ENCODE peak calls at places on chromosomes 5 and 9, in six cellular contexts. Y is K562, X is body of pancreas, Z is IMR-90, M is uterus, J is suprapubic skin. F is an unnamed sample.

GRCh38 chr9:19701274-19701673 is 87.6 kb downstream of the SLC24A2 start:
- DNase-seq in Z (no peak), X (no peak), Y (no peak), J (no peak), M (no peak), F (no peak)

GRCh38 chr5:178642351-178642909 is 15.6 kb upstream of the CLK4 start:
- DNase-seq in M (no peak), Y (no peak), Z (peak), J (no peak), X (peak), F (peak)

GRCh38 chr5:59923465-59923864 is 29.9 kb upstream of the PDE4D start:
- DNase-seq in M (no peak), Z (peak), J (no peak), Y (no peak), X (peak), F (no peak)

GRCh38 chr5:4185127-4185526 is 589.5 kb downstream of the IRX1 start:
- DNase-seq in Z (no peak), M (no peak), X (no peak), J (no peak), Y (no peak), F (no peak)

GRCh38 chr9:137486141-137486490 is 27.0 kb upstream of the NSMF start:
- DNase-seq in J (no peak), M (no peak), X (no peak), Y (no peak), Z (no peak), F (no peak)

GRCh38 chr5:84688566-84688965 is 303.9 kb upstream of the EDIL3 start:
- DNase-seq in J (no peak), Z (peak), M (no peak), Y (no peak), X (no peak), F (no peak)

GRCh38 chr5:42703238-42703637 is 53.4 kb upstream of the CCDC152 start:
- DNase-seq in Z (no peak), J (no peak), Y (no peak), M (no peak), X (no peak), F (no peak)

GRCh38 chr9:133619791-133620190 is 10.6 kb upstream of the FAM163B start:
- DNase-seq in J (no peak), Y (no peak), X (peak), Z (no peak), M (no peak), F (no peak)

GRCh38 chr9:21831841-21832509 is 29.5 kb downstream of the MTAP start:
- DNase-seq in Z (peak), X (no peak), M (no peak), J (no peak), Y (no peak), F (no peak)

GRCh38 chr5:14676320-14676719 is 11.8 kb downstream of the OTULIN start:
- DNase-seq in X (peak), Z (peak), Y (peak), M (no peak), J (no peak), F (peak)

GRCh38 chr5:74625742-74626241 is 14.7 kb downstream of the ENC1 start:
- DNase-seq in X (peak), M (no peak), Y (no peak), J (no peak), Z (no peak), F (no peak)

GRCh38 chr5:172732201-172732865 is 38.7 kb downstream of the DUSP1 start:
- DNase-seq in J (no peak), X (no peak), Z (no peak), Y (no peak), M (no peak), F (no peak)

GRCh38 chr5:123814796-123815479 is 303.0 kb downstream of the CSNK1G3 start:
- DNase-seq in J (no peak), Y (no peak), X (no peak), M (no peak), Z (peak), F (no peak)

GRCh38 chr5:67094476-67095300 is 101.9 kb downstream of the CD180 start:
- DNase-seq in Y (no peak), Z (peak), X (no peak), M (peak), J (no peak), F (no peak)

GRCh38 chr5:179786861-179787260 is 6.9 kb upstream of the LTC4S start:
- DNase-seq in M (no peak), Y (no peak), X (no peak), J (no peak), Z (no peak), F (no peak)

GRCh38 chr5:141816598-141817399 is 61.4 kb downstream of the PCDH1 start:
- DNase-seq in M (no peak), X (no peak), Z (no peak), Y (peak), J (no peak), F (no peak)

GRCh38 chr9:93654351-93654961 is 78.1 kb downstream of the PHF2 start:
- DNase-seq in X (no peak), Z (no peak), M (no peak), J (peak), Y (no peak), F (no peak)

GRCh38 chr5:81994679-81995078 is 22.9 kb downstream of the ATG10 start:
- DNase-seq in Z (peak), J (no peak), Y (no peak), M (no peak), X (no peak), F (no peak)

GRCh38 chr9:136660971-136661540 is 1.7 kb upstream of the EGFL7 start:
- DNase-seq in X (no peak), Y (no peak), Z (no peak), M (no peak), J (no peak), F (no peak)

GRCh38 chr5:39057745-39058144 is 16.5 kb downstream of the RICTOR start:
- DNase-seq in Z (no peak), M (no peak), X (no peak), Y (no peak), J (no peak), F (no peak)

GRCh38 chr9:35882996-35883395 is 12.8 kb upstream of the OR13J1 start:
- DNase-seq in Y (no peak), J (no peak), X (no peak), Z (peak), M (no peak), F (no peak)

GRCh38 chr9:21994996-21995651 is 533 bp downstream of the CDKN2B-AS1 start:
- DNase-seq in Y (no peak), M (peak), Z (peak), X (peak), J (peak), F (no peak)

GRCh38 chr9:115694014-115694413 is 459.6 kb upstream of the PAPPA start:
- DNase-seq in Y (no peak), Z (peak), M (no peak), J (no peak), X (peak), F (no peak)

GRCh38 chr5:116898917-116899316 is 324.3 kb upstream of the SEMA6A start:
- DNase-seq in J (no peak), X (no peak), Z (no peak), M (no peak), Y (no peak), F (no peak)

GRCh38 chr5:109779036-109779735 is 89.5 kb downstream of the MAN2A1 start:
- DNase-seq in X (no peak), J (no peak), M (no peak), Z (peak), Y (no peak), F (no peak)

GRCh38 chr5:36575367-36575781 is 31.0 kb upstream of the SLC1A3 start:
- DNase-seq in M (no peak), Y (no peak), X (no peak), Z (peak), J (no peak), F (no peak)

GRCh38 chr5:132639706-132640130 is 18.3 kb upstream of the IL13 start:
- DNase-seq in Y (no peak), M (no peak), X (no peak), J (no peak), Z (no peak), F (no peak)

GRCh38 chr9:91023741-91024140 is 222.1 kb downstream of the SYK start:
- DNase-seq in J (no peak), X (no peak), Z (no peak), Y (no peak), M (no peak), F (no peak)

GRCh38 chr9:104900871-104901270 is 27.1 kb downstream of the ABCA1 start:
- DNase-seq in X (no peak), M (no peak), Z (no peak), J (no peak), Y (no peak), F (no peak)

GRCh38 chr5:114830114-114830513 is 339.6 kb downstream of the TRIM36 start:
- DNase-seq in X (no peak), J (no peak), M (no peak), Y (no peak), Z (no peak), F (no peak)

GRCh38 chr5:6634327-6634713 is 1.1 kb downstream of the SRD5A1 start:
- DNase-seq in M (no peak), Z (no peak), X (no peak), J (no peak), Y (peak), F (peak)

GRCh38 chr9:73348485-73348884 is 196.8 kb downstream of the ANXA1 start:
- DNase-seq in Y (no peak), J (no peak), X (no peak), Z (no peak), M (no peak), F (no peak)
- TF ChIP-seq POLR2A in Y (no peak), J (no peak), X (no peak), Z (no peak), M (no peak), F (no peak)

GRCh38 chr5:97002983-97003382 is 67.1 kb downstream of the LNPEP start:
- DNase-seq in Y (no peak), J (no peak), X (no peak), Z (peak), M (no peak), F (no peak)
- TF ChIP-seq POLR2A in Y (no peak), J (no peak), X (no peak), Z (no peak), M (no peak), F (no peak)

DNA sequence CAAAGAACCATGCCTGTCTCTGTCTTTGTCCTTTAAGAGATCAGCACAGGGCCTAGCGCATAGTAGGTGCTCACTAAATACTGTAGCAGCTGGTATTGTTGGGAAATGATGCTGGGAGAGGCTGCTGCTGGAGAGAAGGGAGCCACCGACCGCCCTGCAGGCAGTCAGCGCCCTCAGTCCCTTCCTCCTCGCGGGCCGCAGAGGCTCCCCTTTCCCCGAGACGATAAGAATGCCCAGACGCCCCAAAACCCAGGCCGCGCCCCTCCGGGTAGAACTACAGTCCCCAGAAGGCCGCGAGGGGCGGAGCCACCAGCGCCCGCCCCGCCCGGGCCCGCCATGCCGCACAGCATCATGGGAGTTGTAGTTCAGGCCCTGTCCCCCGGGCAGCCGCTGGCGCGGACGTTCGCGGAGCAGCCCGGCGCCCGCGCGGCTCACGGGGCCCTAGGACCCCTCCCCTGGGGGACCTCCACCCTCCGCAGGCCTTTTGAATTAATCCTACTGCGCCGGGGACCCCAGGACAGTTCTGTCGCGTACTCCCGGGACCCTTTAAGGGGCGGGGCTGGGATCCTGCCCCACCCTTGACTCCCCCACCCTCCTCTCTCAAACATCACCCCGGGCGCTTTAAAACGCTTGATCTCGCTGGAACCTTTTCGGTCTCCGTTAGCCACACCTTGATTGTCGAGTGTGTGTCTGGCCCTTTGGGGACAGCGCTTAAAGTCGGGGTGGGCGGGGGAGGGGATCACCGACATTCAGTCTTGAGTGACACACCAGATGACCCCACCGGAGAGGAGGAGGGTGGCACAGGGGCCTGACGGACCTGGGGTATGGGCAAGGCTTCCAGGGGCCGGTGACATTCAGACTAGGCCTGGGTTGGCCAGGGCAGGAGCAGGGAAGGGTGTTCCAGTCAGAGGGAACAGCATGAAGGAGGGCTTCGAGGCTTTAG is 24.8 kb upstream of the IER5L start:
- DNase-seq in X (peak), Y (peak), J (peak), Z (peak), M (peak), F (peak)
- TF ChIP-seq POLR2A in X (peak), Y (no peak), J (no peak), Z (peak), M (peak), F (no peak)

DNA sequence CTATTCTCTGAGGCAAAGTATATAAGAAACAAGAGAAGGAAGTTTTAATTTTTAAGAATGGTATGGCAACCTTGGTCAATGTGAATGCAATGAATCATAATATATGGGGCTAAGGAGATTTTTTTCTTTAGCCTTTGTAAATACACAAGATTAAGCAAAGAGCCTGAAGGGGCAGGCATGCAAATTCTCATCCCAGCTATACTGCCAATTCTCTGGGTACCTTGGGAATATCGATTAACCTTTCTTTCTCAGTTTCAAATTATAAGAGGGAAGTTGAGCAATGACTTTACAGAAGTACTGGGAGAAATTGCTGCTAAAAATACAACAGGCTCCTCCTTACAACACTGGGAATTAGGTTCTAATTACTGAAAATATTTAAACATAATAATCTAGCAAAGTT is 97.5 kb downstream of the MRPS27 start:
- DNase-seq in Z (no peak), Y (no peak), M (no peak), J (no peak), X (no peak), F (no peak)
- TF ChIP-seq POLR2A in Z (no peak), Y (no peak), M (no peak), J (no peak), X (no peak), F (no peak)

GRCh38 chr5:80255752-80256479 is at the start of gene SERINC5:
- DNase-seq in M (peak), Z (peak), X (peak), J (peak), Y (peak), F (peak)
- TF ChIP-seq POLR2A in M (peak), Z (peak), X (peak), J (peak), Y (peak), F (peak)

DNA sequence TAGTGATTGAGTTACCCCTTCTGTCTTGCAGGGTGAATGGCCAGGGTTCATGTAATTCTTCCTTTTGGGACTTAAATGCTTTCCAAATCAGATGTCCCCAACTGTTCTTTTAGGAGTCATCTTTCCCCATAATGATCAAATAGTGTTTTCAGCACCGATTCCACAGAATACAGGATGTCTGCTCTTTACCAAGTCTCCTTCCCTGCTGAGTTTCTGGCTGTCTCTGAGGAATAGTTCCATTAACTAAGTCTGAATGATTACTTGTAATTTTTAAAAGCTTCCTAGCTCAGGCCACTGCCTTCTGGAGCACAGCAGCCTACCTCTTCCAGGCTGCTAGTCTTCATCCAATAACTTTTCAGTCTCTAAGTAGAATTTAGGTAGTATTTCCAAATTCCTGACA is 630.7 kb upstream of the ZNF608 start:
- DNase-seq in Z (no peak), J (no peak), X (no peak), Y (no peak), M (no peak), F (no peak)
- TF ChIP-seq POLR2A in Z (no peak), J (no peak), X (no peak), Y (no peak), M (no peak), F (no peak)